ENCODE peak calls at places on chromosomes 4 and X, in six cellular contexts. Z is T-helper 2 cell, B is AG04450, O is ascending aorta, W is prostate gland, J is pons. T is an unnamed sample.

GRCh38 chrX:42241421-42241820 is 318.1 kb upstream of the CASK start:
- DNase-seq in Z (no peak), B (no peak), O (no peak), W (no peak), J (no peak), T (no peak)

GRCh38 chr4:1297456-1298325 is 8.0 kb downstream of the MAEA start:
- DNase-seq in Z (no peak), B (no peak), O (no peak), W (no peak), J (no peak), T (no peak)

GRCh38 chr4:156970501-156971167 is 965 bp downstream of the PDGFC start:
- DNase-seq in Z (no peak), B (no peak), O (peak; percentile 9), W (peak; percentile 50), J (peak; percentile 51), T (no peak)

GRCh38 chrX:18228069-18228468 is 7.4 kb upstream of the BEND2 start:
- DNase-seq in Z (no peak), B (no peak), O (no peak), W (no peak), J (no peak), T (no peak)

GRCh38 chr4:168621806-168622589 is 125.1 kb downstream of the PALLD start:
- DNase-seq in Z (no peak), B (peak; percentile 77), O (no peak), W (no peak), J (no peak), T (no peak)

GRCh38 chrX:40931921-40932320 is 153.3 kb upstream of the USP9X start:
- DNase-seq in Z (no peak), B (no peak), O (no peak), W (no peak), J (peak; percentile 35), T (no peak)

GRCh38 chrX:116009871-116010710 is 160.5 kb upstream of the AGTR2 start:
- DNase-seq in Z (no peak), B (no peak), O (no peak), W (peak; percentile 5), J (peak; percentile 38), T (no peak)

GRCh38 chr4:72302981-72303704 is 265.9 kb downstream of the ADAMTS3 start:
- DNase-seq in Z (no peak), B (peak; percentile 16), O (no peak), W (peak; percentile 27), J (peak; percentile 52), T (no peak)

GRCh38 chr4:150619032-150619431 is 37.1 kb downstream of the MAB21L2 start:
- DNase-seq in Z (no peak), B (no peak), O (no peak), W (no peak), J (no peak), T (no peak)

GRCh38 chrX:32480019-32480418 is 731.3 kb downstream of the DMD start:
- DNase-seq in Z (no peak), B (no peak), O (no peak), W (no peak), J (no peak), T (no peak)

GRCh38 chrX:24498181-24498580 is 33.1 kb downstream of the PDK3 start:
- DNase-seq in Z (no peak), B (no peak), O (no peak), W (peak; percentile 18), J (no peak), T (no peak)

GRCh38 chrX:101022020-101022419 is 29.9 kb downstream of the TRMT2B start:
- DNase-seq in Z (no peak), B (no peak), O (no peak), W (no peak), J (no peak), T (no peak)

GRCh38 chr4:5635826-5636196 is 72.5 kb downstream of the EVC2 start:
- DNase-seq in Z (no peak), B (peak; percentile 38), O (no peak), W (no peak), J (no peak), T (peak; percentile 76)

GRCh38 chrX:27679281-27679680 is 89.1 kb downstream of the DCAF8L2 start:
- DNase-seq in Z (no peak), B (no peak), O (no peak), W (no peak), J (peak; percentile 0), T (no peak)

GRCh38 chr4:82201303-82201702 is 172.5 kb downstream of the HNRNPD start:
- DNase-seq in Z (no peak), B (no peak), O (no peak), W (no peak), J (no peak), T (no peak)

GRCh38 chr4:131644619-131645018 is 1504.5 kb upstream of the PCDH10 start:
- DNase-seq in Z (no peak), B (no peak), O (no peak), W (no peak), J (peak; percentile 11), T (no peak)

GRCh38 chrX:1419545-1420355 is 27.8 kb upstream of the SLC25A6 start:
- DNase-seq in Z (no peak), B (no peak), O (no peak), W (no peak), J (no peak), T (no peak)

GRCh38 chrX:13855689-13856425 is 39.0 kb upstream of the GPM6B start:
- DNase-seq in Z (no peak), B (no peak), O (no peak), W (no peak), J (no peak), T (no peak)

GRCh38 chrX:133574716-133575115 is 159.4 kb upstream of the GPC4 start:
- DNase-seq in Z (no peak), B (no peak), O (no peak), W (no peak), J (peak; percentile 30), T (no peak)

GRCh38 chr4:25523405-25523804 is 132.2 kb upstream of the SLC34A2 start:
- DNase-seq in Z (no peak), B (no peak), O (no peak), W (no peak), J (no peak), T (peak; percentile 2)

GRCh38 chrX:124405868-124406267 is 59.5 kb downstream of the SH2D1A start:
- DNase-seq in Z (no peak), B (no peak), O (no peak), W (no peak), J (no peak), T (no peak)

GRCh38 chrX:74902806-74903205 is 22.4 kb downstream of the NEXMIF start:
- DNase-seq in Z (no peak), B (no peak), O (no peak), W (peak; percentile 3), J (no peak), T (no peak)